ENCODE peak calls at places on chromosome 13, in nine cellular contexts. D, S, O, B, J, T, W, A and Y are unnamed samples.

GRCh38 chr13:90427322-90428272 is 919.9 kb upstream of the MIR17HG start:
- DNase-seq in A (no peak), D (no peak), T (no peak), S (no peak), B (peak; percentile 76), W (no peak), O (no peak), J (no peak), Y (no peak)

GRCh38 chr13:107649071-107649470 is 566.3 kb downstream of the LIG4 start:
- DNase-seq in A (no peak), D (no peak), S (no peak), W (no peak), O (peak; percentile 39), J (no peak), B (no peak), T (no peak), Y (no peak)

GRCh38 chr13:36919206-36919832 is 719 bp downstream of the SMAD9 start:
- DNase-seq in T (peak; percentile 40), S (no peak), O (peak; percentile 20), W (peak; percentile 12), A (peak; percentile 37), D (peak; percentile 74), B (peak; percentile 86), J (peak; percentile 32), Y (no peak)

GRCh38 chr13:49060698-49061387 is 85.1 kb downstream of the FNDC3A start:
- DNase-seq in O (peak; percentile 46), D (no peak), A (peak; percentile 20), S (no peak), J (no peak), W (no peak), B (no peak), T (no peak), Y (no peak)

GRCh38 chr13:103203750-103204330 is 137.6 kb upstream of the SLC10A2 start:
- DNase-seq in D (no peak), A (no peak), W (no peak), T (no peak), O (no peak), B (peak; percentile 85), J (no peak), S (no peak), Y (no peak)

GRCh38 chr13:93959796-93960533 is 519.5 kb downstream of the DCT start:
- DNase-seq in T (no peak), S (no peak), D (no peak), W (no peak), J (no peak), O (peak; percentile 24), B (no peak), A (peak; percentile 68), Y (no peak)

GRCh38 chr13:66009241-66009640 is 1220.9 kb downstream of the PCDH9 start:
- DNase-seq in D (no peak), A (no peak), T (no peak), S (no peak), O (no peak), J (no peak), W (no peak), B (no peak), Y (no peak)

GRCh38 chr13:23750383-23751121 is 138.6 kb downstream of the MIPEP start:
- DNase-seq in A (peak; percentile 58), W (no peak), J (no peak), O (peak; percentile 69), T (no peak), S (no peak), D (no peak), B (no peak), Y (no peak)

GRCh38 chr13:32587774-32588165 is 1.5 kb downstream of the PDS5B start:
- DNase-seq in J (no peak), A (peak; percentile 39), W (no peak), T (peak; percentile 0), O (no peak), S (no peak), B (peak; percentile 50), D (no peak), Y (no peak)

GRCh38 chr13:20136781-20137703 is 23.8 kb downstream of the GJA3 start:
- DNase-seq in O (peak; percentile 21), B (no peak), T (peak; percentile 28), W (no peak), S (no peak), D (no peak), J (no peak), A (peak; percentile 9), Y (no peak)

GRCh38 chr13:51282322-51282721 is 57.2 kb upstream of the SERPINE3 start:
- DNase-seq in O (no peak), D (no peak), A (no peak), W (no peak), B (peak; percentile 33), J (no peak), S (no peak), T (no peak), Y (no peak)

GRCh38 chr13:20326276-20326675 is 94.2 kb upstream of the GJB6 start:
- DNase-seq in D (no peak), O (no peak), A (no peak), W (no peak), S (no peak), B (no peak), T (no peak), J (no peak), Y (no peak)

GRCh38 chr13:26132756-26133155 is 80.9 kb upstream of the SHISA2 start:
- DNase-seq in D (no peak), S (no peak), O (peak; percentile 43), T (no peak), J (peak; percentile 10), W (peak; percentile 8), B (peak; percentile 0), A (peak; percentile 6), Y (no peak)

GRCh38 chr13:52130641-52131040 is 1.8 kb upstream of the NEK5 start:
- DNase-seq in W (no peak), S (no peak), O (no peak), T (no peak), J (no peak), B (no peak), D (no peak), A (no peak), Y (no peak)

GRCh38 chr13:75264611-75265010 is 217.4 kb downstream of the TBC1D4 start:
- DNase-seq in O (peak; percentile 23), W (no peak), T (no peak), J (no peak), S (no peak), A (peak; percentile 7), D (no peak), B (no peak), Y (no peak)

GRCh38 chr13:102651392-102651791 is 43.5 kb downstream of the METTL21C start:
- DNase-seq in W (peak; percentile 11), J (peak; percentile 8), T (no peak), O (peak; percentile 70), S (no peak), A (peak; percentile 32), D (no peak), B (no peak), Y (no peak)

GRCh38 chr13:49789961-49790360 is 2.5 kb downstream of the KPNA3 start:
- DNase-seq in A (no peak), W (no peak), T (no peak), O (no peak), S (no peak), J (no peak), D (no peak), B (no peak), Y (no peak)

GRCh38 chr13:104253063-104253680 is 1187.0 kb upstream of the SLC10A2 start:
- DNase-seq in D (no peak), A (peak; percentile 4), O (peak; percentile 57), T (no peak), S (no peak), J (no peak), B (peak; percentile 11), W (no peak), Y (no peak)

GRCh38 chr13:60338754-60339153 is 58.3 kb upstream of the TDRD3 start:
- DNase-seq in T (no peak), A (no peak), B (no peak), O (no peak), W (no peak), S (no peak), D (no peak), J (no peak), Y (no peak)

GRCh38 chr13:97631158-97631557 is 197.2 kb downstream of the RAP2A start:
- DNase-seq in J (no peak), O (no peak), S (no peak), A (no peak), B (no peak), T (no peak), D (no peak), W (no peak), Y (no peak)

GRCh38 chr13:30395192-30396158 is 26.8 kb upstream of the UBE2L5 start:
- DNase-seq in S (peak; percentile 43), J (peak; percentile 86), T (peak; percentile 50), O (peak; percentile 98), W (peak; percentile 56), D (peak; percentile 93), A (peak; percentile 91), B (peak; percentile 90), Y (peak; percentile 94)

GRCh38 chr13:22883961-22884360 is 296.8 kb upstream of the SGCG start:
- DNase-seq in O (no peak), J (no peak), D (no peak), T (no peak), A (no peak), W (no peak), S (no peak), B (no peak), Y (no peak)

GRCh38 chr13:40498461-40498860 is 168.0 kb downstream of the FOXO1 start:
- DNase-seq in S (no peak), T (no peak), W (no peak), B (no peak), J (no peak), O (no peak), D (no peak), A (no peak), Y (no peak)

GRCh38 chr13:76803831-76804230 is 82.4 kb downstream of the KCTD12 start:
- DNase-seq in S (no peak), T (no peak), J (no peak), B (no peak), O (no peak), W (no peak), D (no peak), A (no peak), Y (no peak)